ENCODE peak calls at places on chromosomes 11 and 22, in nine cellular contexts. G is neural crest cell; U is GM04503; X is stimulated activated CD4-positive, alpha-beta T cell treated with anti-CD3 and anti-CD28 coated beads, TNF-alpha, amount 100 ng/mL, for 48 hours; Q is HEK293T; L is fibroblast of lung; S is HCEC 1CT; A is HFFc6; N is stimulated activated CD8-positive, alpha-beta memory T cell treated with anti-CD3 and anti-CD28 coated beads, Interleukin-2, amount 100 ng/mL, for 48 hours. E is an unnamed sample.
A peak's percentile ranks its signal among the peaks of the same experiment; 100 is the strongest.

GRCh38 chr22:26169312-26170111 is at the start of gene SEZ6L:
- DNase-seq in A (no peak), N (no peak), X (no peak), S (no peak), L (no peak), G (peak; percentile 42), Q (peak; percentile 51), U (no peak), E (no peak)

GRCh38 chr22:23752750-23753149 is 1.5 kb downstream of the VPREB3 start:
- DNase-seq in N (no peak), L (no peak), S (no peak), U (no peak), X (no peak), A (no peak), Q (no peak), G (no peak), E (no peak)

GRCh38 chr11:104879514-104880190 is 18.6 kb downstream of the CASP12 start:
- DNase-seq in G (no peak), X (no peak), A (no peak), U (no peak), N (no peak), L (no peak), Q (no peak), S (no peak), E (peak; percentile 20)

GRCh38 chr11:10876168-10876567 is 18.3 kb upstream of the ZBED5 start:
- DNase-seq in Q (no peak), A (peak; percentile 42), U (no peak), X (no peak), L (no peak), N (no peak), S (no peak), G (no peak), E (no peak)

GRCh38 chr11:10377182-10377581 is 72.3 kb downstream of the ADM start:
- DNase-seq in S (peak; percentile 68), N (no peak), U (no peak), G (no peak), L (no peak), Q (no peak), A (no peak), X (no peak), E (no peak)

GRCh38 chr11:134584706-134585445 is 172.8 kb upstream of the B3GAT1 start:
- DNase-seq in N (no peak), A (no peak), U (no peak), Q (no peak), X (no peak), S (no peak), G (no peak), L (no peak), E (no peak)

GRCh38 chr22:32202161-32202538 is 2.7 kb downstream of the RFPL2 start:
- DNase-seq in G (no peak), N (no peak), U (no peak), X (no peak), Q (no peak), A (no peak), L (no peak), S (no peak), E (no peak)

GRCh38 chr11:88656960-88657738 is 319.6 kb upstream of the CTSC start:
- DNase-seq in U (no peak), N (no peak), L (peak; percentile 13), X (no peak), G (no peak), A (no peak), Q (no peak), S (no peak), E (no peak)

GRCh38 chr22:20430641-20431519 is 6.7 kb downstream of the SCARF2 start:
- DNase-seq in S (no peak), A (no peak), L (peak; percentile 45), G (peak; percentile 56), Q (no peak), N (peak; percentile 43), X (peak; percentile 45), U (no peak), E (no peak)

GRCh38 chr11:19727246-19727645 is 14.6 kb downstream of the NAV2 start:
- DNase-seq in X (no peak), S (peak; percentile 60), U (no peak), A (no peak), N (no peak), G (no peak), Q (no peak), L (peak; percentile 76), E (no peak)

GRCh38 chr11:81497202-81497804 is 1236.4 kb downstream of the FAM181B start:
- DNase-seq in A (peak; percentile 16), X (no peak), G (peak; percentile 22), U (no peak), L (peak; percentile 57), N (no peak), S (no peak), Q (peak; percentile 51), E (no peak)

GRCh38 chr11:44138286-44138685 is 42.8 kb downstream of the EXT2 start:
- DNase-seq in S (peak; percentile 43), G (no peak), N (no peak), L (no peak), U (no peak), Q (no peak), A (peak; percentile 18), X (no peak), E (no peak)

GRCh38 chr11:69716891-69717747 is 13.3 kb upstream of the FGF19 start:
- DNase-seq in Q (no peak), U (no peak), G (no peak), X (no peak), A (no peak), L (no peak), S (no peak), N (no peak), E (no peak)

GRCh38 chr22:23124611-23125511 is 16.9 kb downstream of the RSPH14 start:
- DNase-seq in L (no peak), G (no peak), Q (no peak), U (no peak), N (no peak), X (no peak), A (no peak), S (no peak), E (no peak)

GRCh38 chr11:6405039-6405667 is 13.7 kb downstream of the APBB1 start:
- DNase-seq in G (peak; percentile 26), X (no peak), N (no peak), A (no peak), L (no peak), S (no peak), Q (no peak), U (no peak), E (no peak)

GRCh38 chr11:116194156-116194904 is 578.5 kb downstream of the BUD13 start:
- DNase-seq in N (no peak), A (no peak), L (no peak), G (no peak), S (no peak), X (no peak), Q (no peak), U (no peak), E (no peak)

GRCh38 chr22:19663821-19664325 is 50.4 kb upstream of the SEPTIN5 start:
- DNase-seq in L (peak; percentile 44), Q (no peak), X (no peak), S (no peak), A (no peak), N (no peak), G (no peak), U (no peak), E (no peak)

GRCh38 chr22:17120711-17121234 is 387 bp downstream of the TMEM121B start:
- DNase-seq in N (no peak), G (peak; percentile 14), U (no peak), L (no peak), X (no peak), Q (peak; percentile 52), S (no peak), A (no peak), E (no peak)

GRCh38 chr11:24082241-24082640 is 414.6 kb upstream of the LUZP2 start:
- DNase-seq in U (no peak), N (no peak), A (no peak), S (no peak), L (peak; percentile 17), G (no peak), X (no peak), Q (no peak), E (no peak)

GRCh38 chr22:49242480-49242879 is 585.2 kb downstream of the BRD1 start:
- DNase-seq in Q (no peak), A (no peak), X (no peak), S (no peak), L (no peak), N (no peak), U (no peak), G (no peak), E (no peak)

GRCh38 chr11:34044664-34045485 is 6.7 kb upstream of the CAPRIN1 start:
- DNase-seq in A (peak; percentile 92), N (peak; percentile 23), L (peak; percentile 83), X (peak; percentile 15), U (peak; percentile 41), Q (peak; percentile 25), G (peak; percentile 14), S (peak; percentile 79), E (no peak)

E was measured in pancreas.